ENCODE peak calls at places on chromosomes 12 and 14, in four cellular contexts. A is H1, V is HepG2, J is K562. R is an unnamed sample.

GRCh38 chr12:52587563-52587962 is 13.7 kb downstream of the KRT72 start:
- DNase-seq in A (no peak), V (no peak), J (no peak), R (no peak)

GRCh38 chr12:109777544-109777943 is 55.7 kb downstream of the TRPV4 start:
- DNase-seq in A (no peak), V (peak; percentile 83), J (peak; percentile 85), R (no peak)

GRCh38 chr12:65229441-65229840 is 49.0 kb upstream of the MSRB3 start:
- DNase-seq in A (no peak), V (no peak), J (no peak), R (no peak)

GRCh38 chr12:54159140-54159539 is 29.6 kb downstream of the SMUG1 start:
- DNase-seq in A (peak; percentile 88), V (peak; percentile 61), J (peak; percentile 97), R (peak; percentile 50)

GRCh38 chr12:65649126-65649525 is 175.2 kb upstream of the HMGA2 start:
- DNase-seq in A (no peak), V (no peak), J (no peak), R (peak; percentile 98)

GRCh38 chr12:123099556-123100192 is 51.2 kb downstream of the PITPNM2 start:
- DNase-seq in A (no peak), V (no peak), J (no peak), R (no peak)

GRCh38 chr12:100348657-100349454 is 8.0 kb upstream of the SLC17A8 start:
- DNase-seq in A (no peak), V (peak; percentile 54), J (no peak), R (peak; percentile 33)

GRCh38 chr12:67539946-67540345 is 108.6 kb upstream of the DYRK2 start:
- DNase-seq in A (no peak), V (no peak), J (no peak), R (no peak)

GRCh38 chr14:96929969-96930368 is 132.8 kb downstream of the VRK1 start:
- DNase-seq in A (no peak), V (no peak), J (no peak), R (no peak)

GRCh38 chr14:90344920-90345557 is 13.3 kb upstream of the NRDE2 start:
- DNase-seq in A (no peak), V (no peak), J (no peak), R (no peak)

GRCh38 chr14:60720391-60720790 is 3.8 kb downstream of the SIX4 start:
- DNase-seq in A (no peak), V (no peak), J (no peak), R (no peak)
- TF ChIP-seq ZNF274 in A (no peak), V (no peak), J (no peak), R (no peak)

GRCh38 chr12:9721394-9722092 is 11.4 kb downstream of the CLECL1 start:
- DNase-seq in A (no peak), V (peak; percentile 15), J (no peak), R (no peak)
- H3K36me3 ChIP-seq in A (no peaks in the 10 kb centered on the region), V (no peaks in the 10 kb centered on the region), J (no peaks in the 10 kb centered on the region), R (no peaks in the 10 kb centered on the region)

DNA sequence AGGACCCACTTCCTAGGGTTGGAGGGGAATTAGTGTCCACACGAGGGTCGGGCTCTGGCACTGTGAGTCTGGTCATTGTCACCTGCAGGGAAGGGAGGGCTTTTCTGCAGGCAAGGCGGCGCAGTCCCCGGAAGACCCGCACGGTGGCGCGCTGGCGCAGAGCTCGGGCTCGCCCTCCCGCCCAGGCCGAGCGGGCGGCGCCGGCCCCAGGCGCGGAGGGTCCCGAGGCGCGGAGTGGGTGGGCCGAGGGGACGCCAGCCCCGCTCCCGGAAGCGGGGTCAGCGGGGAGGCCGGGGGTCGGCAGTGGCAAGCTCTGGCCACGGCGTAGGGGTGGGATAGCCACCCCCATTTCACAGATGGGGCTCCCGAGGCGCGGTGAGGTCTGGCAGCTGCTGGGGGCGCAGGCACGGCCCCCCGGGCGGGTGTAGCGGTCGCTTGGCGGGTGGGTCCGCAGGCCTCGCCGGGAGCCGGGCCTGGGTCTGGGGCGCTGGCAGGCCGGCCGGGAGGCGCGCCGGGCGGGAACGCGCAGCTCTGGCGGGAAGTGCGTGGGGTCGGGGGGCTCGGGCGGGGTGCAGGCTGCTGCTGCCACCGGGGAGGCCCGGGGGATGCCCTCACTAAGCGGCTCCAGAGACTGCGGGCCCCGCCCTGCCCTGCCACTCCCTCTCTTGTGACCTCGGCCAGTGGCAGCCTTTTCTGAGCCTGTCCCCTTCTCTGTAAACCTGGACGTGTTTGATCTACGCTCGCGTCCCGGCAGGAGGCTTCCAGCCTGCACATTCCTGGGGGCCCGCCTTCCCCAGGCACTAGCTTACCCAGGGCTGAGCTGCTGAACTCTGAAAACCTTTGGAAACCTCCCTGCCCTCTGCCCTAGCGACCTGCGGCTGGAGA is 46.1 kb downstream of the CYP46A1 start:
- DNase-seq in A (peak; percentile 100), V (peak; percentile 93), J (peak; percentile 82), R (no peak)
- TF ChIP-seq FOSL1 in A (no peak), V (no peak), J (no peak), R (no peak)

DNA sequence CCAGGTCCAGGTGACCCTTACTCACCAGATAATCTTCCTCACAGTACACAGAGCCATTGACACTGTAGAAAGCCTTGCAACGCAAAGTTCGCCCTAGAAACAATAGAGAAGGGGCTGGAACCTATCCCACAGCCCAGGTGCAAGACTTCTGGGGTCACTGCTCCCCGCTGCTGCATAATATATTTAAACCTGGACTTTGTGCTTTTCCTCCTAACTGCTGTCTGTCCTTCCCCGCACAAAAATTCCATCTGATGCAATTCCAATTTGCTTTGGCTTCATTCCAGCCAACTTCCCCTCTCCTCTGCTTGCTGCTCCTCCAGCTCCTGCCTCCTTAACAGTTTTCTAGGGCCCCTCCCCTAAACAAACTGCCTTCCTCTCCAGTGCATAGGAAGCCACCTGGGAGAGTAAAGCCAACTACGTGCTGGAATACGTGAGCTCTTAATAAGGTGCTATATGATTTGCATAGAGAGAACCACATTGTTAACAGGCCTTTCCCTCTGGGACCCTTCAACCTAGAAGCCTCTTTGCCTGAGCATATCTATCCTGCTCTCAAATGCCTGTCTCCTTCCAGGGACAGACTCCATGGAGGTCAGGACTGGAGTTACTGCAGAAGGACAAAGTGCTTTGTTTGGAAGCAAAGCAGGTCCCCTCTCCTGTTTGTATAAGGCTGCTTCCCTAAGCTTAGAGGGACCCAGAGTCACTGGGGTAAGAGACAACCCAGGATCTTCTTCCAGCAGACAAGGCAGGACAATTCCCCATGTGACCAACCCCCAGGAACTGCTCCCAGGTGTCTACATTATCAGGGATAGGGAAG is 5.5 kb downstream of the AJUBA start:
- DNase-seq in A (no peak), V (peak; percentile 99), J (peak; percentile 43), R (no peak)
- TF ChIP-seq ZNF274 in A (no peak), V (peak; percentile 28), J (no peak), R (no peak)

DNA sequence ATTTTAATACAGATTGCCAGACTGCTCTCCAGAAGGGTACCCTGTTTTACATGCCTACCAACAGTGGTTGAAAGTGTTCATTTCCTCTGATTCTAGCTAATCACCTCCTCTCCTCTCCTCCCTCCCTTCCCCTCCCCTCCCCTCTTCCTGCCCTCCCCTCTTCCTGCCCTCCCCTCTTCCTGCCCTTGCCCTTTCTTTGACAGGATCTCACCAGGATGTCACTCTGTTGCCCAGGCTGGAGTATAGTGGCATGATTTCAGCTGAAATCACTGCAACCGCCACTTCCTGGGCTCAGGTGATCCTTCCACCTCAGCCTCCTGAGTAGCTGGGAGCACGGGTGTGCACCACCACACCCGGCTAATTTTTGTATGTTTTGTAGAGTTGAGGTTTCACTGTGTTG is 24.7 kb downstream of the APAF1 start:
- DNase-seq in A (no peak), V (no peak), J (no peak), R (no peak)
- H3K36me3 ChIP-seq in A (no peaks in the 10 kb centered on the region), V (peaks cover 3% of the 10 kb centered on the region), J (peaks cover 8% of the 10 kb centered on the region), R (peaks cover 4% of the 10 kb centered on the region)

GRCh38 chr14:104953896-104954656 is 24.1 kb downstream of the AHNAK2 start:
- DNase-seq in A (no peak), V (no peak), J (no peak), R (no peak)
- TF ChIP-seq FOSL1 in A (no peak), V (no peak), J (no peak), R (no peak)

GRCh38 chr14:78170203-78170602 is at the start of gene NRXN3:
- DNase-seq in A (peak; percentile 65), V (no peak), J (no peak), R (no peak)
- TF ChIP-seq ZNF274 in A (no peak), V (no peak), J (no peak), R (no peak)

DNA sequence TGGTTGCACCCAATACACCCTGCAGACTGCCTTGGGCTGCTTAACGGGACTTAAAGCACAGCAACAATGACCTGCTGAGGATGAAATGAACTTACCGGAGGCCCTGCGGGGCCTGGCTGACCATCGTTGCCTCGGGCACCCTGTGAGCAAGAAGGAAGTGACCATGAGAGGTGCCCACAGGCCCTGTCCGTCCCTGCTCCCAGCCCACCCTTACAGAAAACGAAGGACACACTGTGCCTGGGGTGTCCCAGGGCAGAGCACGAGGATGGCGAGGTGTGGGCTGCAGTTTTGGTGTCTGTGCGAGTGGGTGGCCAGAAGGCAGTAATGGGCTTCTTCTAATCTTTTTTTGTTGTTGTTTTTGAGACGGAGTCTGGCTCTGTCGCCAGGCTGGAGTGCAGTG is 14.6 kb downstream of the COL2A1 start:
- DNase-seq in A (no peak), V (no peak), J (no peak), R (no peak)
- H3K36me3 ChIP-seq in A (no peaks in the 10 kb centered on the region), V (no peaks in the 10 kb centered on the region), J (no peaks in the 10 kb centered on the region), R (no peaks in the 10 kb centered on the region)

DNA sequence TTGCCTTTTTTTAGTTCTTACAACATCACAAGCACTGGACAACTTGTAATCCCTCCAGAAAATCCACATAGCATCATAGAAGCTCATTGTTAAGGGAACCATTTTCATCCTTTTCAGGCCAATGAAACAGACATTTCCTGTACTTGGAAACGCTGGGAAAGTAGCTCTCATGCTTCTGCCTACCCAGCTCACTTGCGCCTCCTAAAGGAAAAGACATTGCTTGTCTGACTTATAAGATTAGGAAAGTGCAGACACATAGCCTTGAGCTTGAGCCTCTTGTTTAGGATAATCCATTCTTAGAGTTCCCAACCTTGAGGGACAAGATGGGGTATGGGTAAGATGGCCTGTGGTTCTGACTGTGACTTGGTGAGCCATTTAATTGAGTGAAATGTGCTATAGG is 589.5 kb downstream of the NOVA1 start:
- DNase-seq in A (no peak), V (no peak), J (no peak), R (no peak)
- TF ChIP-seq FOSL1 in A (no peak), V (no peak), J (no peak), R (no peak)

GRCh38 chr14:71116206-71117122 is 209.2 kb downstream of the PCNX1 start:
- DNase-seq in A (no peak), V (peak; percentile 85), J (no peak), R (no peak)

GRCh38 chr14:71115306-71115705 is 208.0 kb downstream of the PCNX1 start:
- DNase-seq in A (no peak), V (no peak), J (no peak), R (no peak)

GRCh38 chr14:71114580-71114979 is 207.3 kb downstream of the PCNX1 start:
- DNase-seq in A (no peak), V (no peak), J (no peak), R (no peak)

GRCh38 chr14:71117839-71118743 is 210.8 kb downstream of the PCNX1 start:
- DNase-seq in A (no peak), V (peak; percentile 18), J (no peak), R (no peak)

DNA sequence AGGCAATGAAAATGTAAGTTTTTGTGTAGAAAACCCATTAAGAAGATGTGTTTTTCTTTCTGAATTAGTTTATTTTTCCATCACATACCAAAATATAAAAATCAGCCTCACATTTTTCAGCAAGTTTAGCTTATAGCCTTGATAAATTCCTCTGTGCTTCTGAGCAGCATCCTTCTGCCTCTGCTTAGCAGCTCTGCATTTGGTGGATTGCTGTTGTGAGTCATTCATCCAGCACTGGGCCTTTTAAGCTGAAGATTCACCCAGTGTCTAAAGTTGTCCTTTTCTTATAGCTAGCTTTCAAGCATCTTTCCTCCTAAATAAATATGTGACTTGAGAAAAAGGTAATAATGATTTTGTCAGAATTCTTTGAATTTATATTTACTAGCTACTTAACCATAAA is 206.1 kb downstream of the PCNX1 start:
- DNase-seq in A (no peak), V (no peak), J (no peak), R (no peak)
- TF ChIP-seq ZNF274 in A (no peak), V (no peak), J (no peak), R (no peak)